ENCODE peak calls at places on chromosomes 12 and 14, in four cellular contexts. T, D, K and B are unnamed samples.
A peak's percentile ranks its signal among the peaks of the same experiment; 100 is the strongest.

GRCh38 chr12:106303202-106303820 is 778 bp downstream of the TCP11L2 start:
- DNase-seq in K (peak; percentile 82), D (peak; percentile 89), T (peak; percentile 60), B (peak; percentile 93)

GRCh38 chr14:20503905-20504304 is 1.4 kb upstream of the RNASE10 start:
- DNase-seq in D (no peak), T (no peak), K (no peak), B (no peak)

GRCh38 chr14:36935976-36936678 is 236.3 kb downstream of the SLC25A21 start:
- DNase-seq in D (no peak), K (no peak), T (peak; percentile 4), B (no peak)

GRCh38 chr14:35398095-35398584 is 6.4 kb downstream of the NFKBIA start:
- DNase-seq in T (no peak), K (no peak), D (no peak), B (peak; percentile 49)

GRCh38 chr14:86838363-86838762 is 1154.6 kb downstream of the GALC start:
- DNase-seq in T (no peak), D (no peak), K (no peak), B (no peak)

GRCh38 chr12:104692335-104693218 is 235.8 kb downstream of the CHST11 start:
- DNase-seq in T (no peak), K (no peak), D (no peak), B (no peak)

GRCh38 chr12:51788876-51789275 is 59.6 kb downstream of the FIGNL2 start:
- DNase-seq in K (no peak), T (peak; percentile 80), D (no peak), B (peak; percentile 47)

GRCh38 chr14:95480109-95480886 is 36.2 kb downstream of the SYNE3 start:
- DNase-seq in T (peak; percentile 31), K (no peak), D (no peak), B (no peak)

GRCh38 chr12:116937640-116938039 is 26.9 kb downstream of the FBXW8 start:
- DNase-seq in K (no peak), D (no peak), T (no peak), B (no peak)

GRCh38 chr14:59267046-59267445 is 78.6 kb downstream of the DAAM1 start:
- DNase-seq in D (no peak), T (peak; percentile 35), K (no peak), B (no peak)

GRCh38 chr12:124442281-124442680 is 125.1 kb downstream of the NCOR2 start:
- DNase-seq in T (no peak), K (no peak), D (no peak), B (no peak)

GRCh38 chr12:124443929-124444712 is 123.3 kb downstream of the NCOR2 start:
- DNase-seq in T (peak; percentile 65), D (no peak), K (no peak), B (no peak)

GRCh38 chr12:124441443-124442190 is 125.8 kb downstream of the NCOR2 start:
- DNase-seq in T (peak; percentile 92), D (no peak), K (no peak), B (no peak)

GRCh38 chr12:124440841-124441381 is 126.5 kb downstream of the NCOR2 start:
- DNase-seq in T (no peak), D (no peak), K (no peak), B (no peak)

GRCh38 chr12:124442772-124443445 is 124.5 kb downstream of the NCOR2 start:
- DNase-seq in K (no peak), D (no peak), T (no peak), B (no peak)
- H3K4me2 ChIP-seq in K (no peak overlapping the region), D (no peak overlapping the region), T (no peak overlapping the region), B (no peak overlapping the region)

DNA sequence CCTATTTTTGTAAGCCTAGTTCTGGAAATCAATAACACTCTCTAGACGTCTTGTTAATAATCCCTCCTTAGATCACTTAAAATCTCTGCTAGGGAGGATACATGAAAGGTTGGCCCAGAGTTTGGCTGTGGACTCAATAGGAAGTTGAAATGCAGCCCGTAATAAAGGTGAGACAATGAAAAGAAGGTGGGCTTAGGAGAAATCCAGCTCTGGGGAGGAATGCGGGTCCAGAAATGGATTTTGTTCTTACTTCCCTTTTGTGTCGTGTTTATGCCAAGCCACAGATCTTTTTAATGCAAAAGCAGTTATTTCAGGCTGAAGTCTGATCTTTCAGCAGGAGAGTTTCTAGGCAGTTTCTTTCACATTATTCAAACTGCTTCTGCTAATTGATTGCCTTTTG is 252.7 kb upstream of the KRR1 start:
- DNase-seq in T (no peak), K (no peak), D (no peak), B (no peak)
- H4K5ac ChIP-seq in T (no peak overlapping the region), K (no peak overlapping the region), D (no peak overlapping the region), B (no peak overlapping the region)

GRCh38 chr14:105268736-105269354 is 20.5 kb downstream of the BTBD6 start:
- DNase-seq in K (no peak), T (no peak), D (no peak), B (no peak)

GRCh38 chr14:105272623-105273022 is 24.3 kb downstream of the BTBD6 start:
- DNase-seq in T (no peak), K (no peak), D (peak; percentile 43), B (no peak)

GRCh38 chr14:105269405-105269804 is 21.1 kb downstream of the BTBD6 start:
- DNase-seq in K (no peak), D (no peak), T (no peak), B (no peak)

GRCh38 chr14:105271224-105271890 is 23.0 kb downstream of the BTBD6 start:
- DNase-seq in T (no peak), K (no peak), D (peak; percentile 19), B (no peak)

DNA sequence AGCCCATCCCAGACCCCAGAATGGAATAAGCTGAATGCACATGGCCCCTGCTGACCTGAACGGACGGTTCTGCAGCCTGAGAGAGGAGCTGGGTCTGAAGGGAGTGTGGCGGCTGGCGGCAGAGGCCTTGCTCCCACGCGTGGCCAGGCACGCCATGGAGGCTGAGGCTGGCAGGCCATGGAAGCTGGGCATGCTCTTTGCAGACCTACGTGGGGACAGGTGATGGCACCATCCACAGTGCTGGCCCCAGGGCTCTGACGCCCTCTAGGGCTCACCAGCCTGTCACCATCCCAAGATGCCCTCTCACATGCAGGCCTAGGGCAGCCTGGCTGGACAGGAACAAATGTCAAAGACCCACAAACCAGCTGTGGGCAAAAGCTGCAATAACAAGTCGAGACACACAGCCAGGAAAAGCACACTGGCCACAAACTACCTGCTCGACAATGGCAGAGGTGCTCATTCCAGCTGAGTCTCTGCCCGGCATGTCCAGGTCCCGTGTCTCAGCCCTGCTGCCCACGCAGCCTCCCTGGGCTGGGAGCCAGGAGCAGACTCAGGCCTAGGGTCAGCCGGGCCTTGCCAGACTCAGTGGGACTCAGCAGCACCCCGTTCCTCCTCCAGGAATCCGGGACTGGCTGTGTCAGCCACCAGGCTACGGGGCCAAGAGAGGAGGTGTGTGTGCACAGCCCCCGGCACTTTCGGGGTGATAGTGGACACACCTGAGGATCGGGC is 19.7 kb downstream of the BTBD6 start:
- DNase-seq in T (no peak), K (no peak), D (no peak), B (no peak)
- H3K4me2 ChIP-seq in T (no peak overlapping the region), K (no peak overlapping the region), D (no peak overlapping the region), B (no peak overlapping the region)

GRCh38 chr12:109881752-109882151 is 1.4 kb upstream of the GLTP start:
- DNase-seq in D (no peak), T (no peak), K (no peak), B (peak; percentile 21)

GRCh38 chr12:109878749-109879148 is 1.6 kb downstream of the GLTP start:
- DNase-seq in D (no peak), K (no peak), T (no peak), B (no peak)

GRCh38 chr12:109880049-109880931 is at the start of gene GLTP:
- DNase-seq in D (peak; percentile 95), T (peak; percentile 63), K (peak; percentile 91), B (peak; percentile 91)

GRCh38 chr12:109879332-109880048 is 851 bp downstream of the GLTP start:
- DNase-seq in T (no peak), D (no peak), K (peak; percentile 52), B (peak; percentile 37)

GRCh38 chr12:109880938-109881337 is 597 bp upstream of the GLTP start:
- DNase-seq in K (no peak), T (no peak), D (no peak), B (peak; percentile 73)
- H4K5ac ChIP-seq in K (peak overlapping the region; percentile 44), T (peak overlapping the region; percentile 33), D (no peak overlapping the region), B (no peak overlapping the region)

DNA sequence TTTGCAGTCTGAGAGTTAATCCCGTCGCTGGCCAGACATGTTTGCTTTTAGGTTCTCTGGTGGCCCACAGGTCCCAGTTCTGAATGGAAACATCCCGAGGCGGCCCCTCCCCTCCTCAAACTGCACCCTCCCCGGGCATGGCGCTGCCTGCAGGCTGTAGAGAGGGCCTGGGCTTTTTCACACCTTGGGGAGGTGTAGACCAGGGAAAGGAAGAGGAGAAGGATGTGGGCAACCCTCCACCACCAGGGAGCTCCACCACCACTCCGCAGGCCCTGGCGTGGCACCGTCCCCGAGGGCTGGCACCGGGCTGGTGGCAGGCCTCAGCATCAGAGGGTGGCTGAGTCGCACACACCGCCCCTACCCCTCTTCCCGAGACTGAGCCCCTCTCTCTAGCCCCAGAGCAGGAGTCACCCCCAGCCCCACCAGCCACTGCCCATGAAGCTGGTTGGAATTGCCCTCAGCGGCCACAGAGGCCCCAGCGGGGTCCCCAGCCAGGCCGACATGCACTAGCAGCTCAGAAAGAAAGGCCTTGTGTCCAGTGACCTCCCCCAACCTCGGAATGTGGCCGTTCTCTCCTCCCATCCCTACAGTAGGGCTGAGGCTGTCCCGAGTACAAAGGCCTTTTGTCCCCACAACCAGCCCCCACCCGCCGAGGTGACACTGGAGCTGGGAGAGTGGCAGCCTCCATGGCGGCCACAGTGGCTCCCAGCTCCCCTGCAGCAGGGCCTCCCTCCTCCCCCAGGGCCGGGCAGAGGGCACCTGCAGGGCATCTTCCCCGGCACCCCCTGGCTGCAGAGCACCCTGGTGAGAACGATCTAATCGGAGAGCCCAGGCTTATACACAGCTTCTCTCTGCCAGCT is 23.5 kb upstream of the INF2 start:
- DNase-seq in T (no peak), D (peak; percentile 59), K (no peak), B (peak; percentile 85)
- H3K4me2 ChIP-seq in T (no peak overlapping the region), D (no peak overlapping the region), K (no peak overlapping the region), B (no peak overlapping the region)

DNA sequence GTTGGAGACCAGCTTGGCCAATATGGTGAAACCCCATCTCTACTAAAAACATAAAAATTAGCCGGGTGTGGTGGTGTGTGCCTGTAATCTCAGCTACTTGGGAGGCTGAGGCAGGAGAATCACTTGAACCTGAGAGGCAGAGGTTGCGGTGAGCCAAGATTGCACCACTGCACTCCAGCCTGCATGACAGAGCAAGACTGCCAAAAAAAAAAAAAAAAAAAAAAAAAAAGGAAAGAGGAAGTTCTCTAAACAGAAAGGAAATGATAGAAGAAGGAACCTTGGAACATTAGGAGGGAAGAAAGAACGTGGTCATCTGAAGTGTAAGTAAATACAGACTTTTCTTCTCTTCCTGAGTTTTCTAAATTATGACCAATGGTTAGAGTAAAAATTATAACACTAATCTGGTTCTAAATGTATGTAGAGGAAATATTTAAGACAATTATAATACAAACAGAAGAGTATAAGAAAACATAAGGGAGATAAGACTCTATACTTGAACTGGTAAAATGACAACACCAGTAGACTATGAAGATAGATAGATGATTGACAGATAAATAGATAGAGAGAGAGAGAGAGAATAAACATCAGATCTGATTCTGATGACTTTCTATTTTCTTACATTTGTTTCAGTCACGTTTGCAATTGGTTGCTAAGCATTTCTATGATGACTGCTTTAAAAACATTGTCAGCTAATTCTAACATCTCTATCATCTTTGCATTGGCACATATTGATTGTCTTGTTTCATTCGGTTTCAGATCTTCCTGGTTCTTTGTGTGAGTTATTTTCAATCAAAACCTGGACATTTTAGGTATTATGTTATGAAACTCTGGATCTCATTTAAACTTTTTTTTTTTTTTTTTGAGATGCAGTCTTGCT is 12.9 kb upstream of the CORO1C start:
- DNase-seq in D (no peak), T (no peak), K (no peak), B (no peak)
- H4K5ac ChIP-seq in D (no peak overlapping the region), T (no peak overlapping the region), K (no peak overlapping the region), B (no peak overlapping the region)

GRCh38 chr14:24176599-24176998 is 4.7 kb downstream of the REC8 start:
- DNase-seq in T (no peak), D (no peak), K (no peak), B (no peak)
- H3K4me2 ChIP-seq in T (no peak overlapping the region), D (no peak overlapping the region), K (no peak overlapping the region), B (no peak overlapping the region)

GRCh38 chr14:89344871-89345270 is 72.2 kb downstream of the FOXN3 start:
- DNase-seq in T (no peak), K (no peak), D (no peak), B (no peak)
- H4K5ac ChIP-seq in T (no peak overlapping the region), K (no peak overlapping the region), D (no peak overlapping the region), B (no peak overlapping the region)